ENCODE peak calls at places on chromosomes 13 and 19, in six cellular contexts. E is lung, R is gastrocnemius medialis, O is brain microvascular endothelial cell, J is neural progenitor cell, N is right lobe of liver. P is an unnamed sample.

GRCh38 chr19:843180-843835 is 2.5 kb downstream of the PRTN3 start:
- DNase-seq in O (no peak), R (no peak), J (peak; percentile 79), N (peak; percentile 58), E (no peak), P (peak; percentile 86)

GRCh38 chr13:19772306-19772705 is 10.4 kb downstream of the PSPC1 start:
- DNase-seq in R (no peak), E (no peak), N (no peak), O (no peak), J (no peak), P (no peak)

GRCh38 chr13:98440390-98441055 is 136.4 kb downstream of the STK24 start:
- DNase-seq in E (no peak), O (no peak), N (no peak), R (no peak), J (no peak), P (no peak)

GRCh38 chr19:32039446-32039845 is 306.0 kb upstream of the ZNF507 start:
- DNase-seq in O (no peak), N (no peak), E (no peak), R (no peak), J (no peak), P (no peak)

GRCh38 chr13:73194310-73194709 is 135.5 kb downstream of the KLF5 start:
- DNase-seq in R (no peak), J (no peak), N (no peak), O (no peak), E (no peak), P (no peak)

GRCh38 chr13:30971575-30971974 is 39.1 kb downstream of the TEX26 start:
- DNase-seq in O (no peak), J (no peak), N (no peak), R (no peak), E (no peak), P (no peak)

GRCh38 chr13:94121686-94122085 is 357.8 kb downstream of the DCT start:
- DNase-seq in N (no peak), E (no peak), J (no peak), R (no peak), O (peak; percentile 89), P (no peak)

GRCh38 chr19:42252365-42253244 is 2.3 kb downstream of the ERF start:
- DNase-seq in E (no peak), O (no peak), N (peak; percentile 30), J (no peak), R (peak; percentile 33), P (peak; percentile 81)

GRCh38 chr19:3968556-3969434 is 2.1 kb downstream of the DAPK3 start:
- DNase-seq in R (peak; percentile 93), N (peak; percentile 82), O (peak; percentile 99), J (peak; percentile 96), E (peak; percentile 87), P (no peak)

GRCh38 chr13:113970810-113971470 is 2.9 kb downstream of the C13orf46 start:
- DNase-seq in N (peak; percentile 85), O (no peak), E (peak; percentile 79), R (peak; percentile 69), J (no peak), P (peak; percentile 41)

GRCh38 chr13:112957295-112957677 is 11.7 kb upstream of the MCF2L start:
- DNase-seq in N (no peak), O (no peak), E (no peak), R (no peak), J (no peak), P (peak; percentile 31)

GRCh38 chr13:24148414-24149305 is 11.9 kb upstream of the SPATA13 start:
- DNase-seq in O (peak; percentile 94), R (no peak), N (no peak), E (peak; percentile 72), J (no peak), P (no peak)

GRCh38 chr19:19750842-19751790 is 18.2 kb upstream of the ZNF14 start:
- DNase-seq in O (no peak), E (no peak), N (no peak), J (no peak), R (no peak), P (no peak)

GRCh38 chr19:7540761-7541480 is 5.4 kb downstream of the PNPLA6 start:
- DNase-seq in J (peak; percentile 42), E (no peak), R (no peak), O (no peak), N (peak; percentile 46), P (no peak)

GRCh38 chr13:110433014-110433413 is 125.9 kb downstream of the COL4A2 start:
- DNase-seq in N (no peak), O (no peak), R (peak; percentile 52), J (no peak), E (no peak), P (no peak)

GRCh38 chr19:34577531-34578101 is 96.1 kb downstream of the WTIP start:
- DNase-seq in R (no peak), O (no peak), N (no peak), J (peak; percentile 64), E (peak; percentile 22), P (no peak)

GRCh38 chr19:1616396-1616795 is 11.1 kb upstream of the UQCR11 start:
- DNase-seq in R (no peak), O (no peak), E (no peak), N (no peak), J (no peak), P (no peak)

GRCh38 chr19:44905437-44906160 is at the start of gene APOE:
- DNase-seq in E (no peak), O (no peak), J (peak; percentile 67), N (peak; percentile 75), R (no peak), P (no peak)

GRCh38 chr19:41219924-41220567 is 1.0 kb downstream of the AXL start:
- DNase-seq in O (peak; percentile 41), E (no peak), N (no peak), J (peak; percentile 28), R (peak; percentile 46), P (no peak)

GRCh38 chr19:3606690-3607289 is at the start of gene TBXA2R:
- DNase-seq in O (peak; percentile 57), N (peak; percentile 78), J (peak; percentile 64), E (peak; percentile 55), R (peak; percentile 28), P (peak; percentile 91)

GRCh38 chr19:44609219-44609618 is 4.1 kb upstream of the IGSF23 start:
- DNase-seq in O (no peak), N (no peak), R (no peak), J (no peak), E (no peak), P (no peak)

GRCh38 chr13:49641810-49642291 is 13.5 kb downstream of the ARL11 start:
- DNase-seq in N (peak; percentile 39), O (peak; percentile 45), E (peak; percentile 77), R (peak; percentile 45), J (no peak), P (peak; percentile 84)

GRCh38 chr13:27172495-27172842 is 858 bp upstream of the USP12 start:
- DNase-seq in N (no peak), R (no peak), O (peak; percentile 58), E (no peak), J (no peak), P (no peak)

GRCh38 chr19:37872383-37872782 is 34.0 kb downstream of the WDR87 start:
- DNase-seq in N (no peak), R (no peak), J (no peak), E (no peak), O (no peak), P (no peak)

GRCh38 chr19:30719991-30720329 is 347.8 kb downstream of the ZNF536 start:
- DNase-seq in N (peak; percentile 49), R (no peak), O (no peak), E (no peak), J (no peak), P (no peak)

GRCh38 chr13:19864018-19864338 is 529 bp upstream of the ZMYM5 start:
- DNase-seq in R (peak; percentile 52), O (peak; percentile 56), E (peak; percentile 80), J (no peak), N (peak; percentile 73), P (no peak)

GRCh38 chr19:8386990-8387389 is 3.2 kb upstream of the RAB11B start:
- DNase-seq in J (no peak), E (no peak), R (no peak), N (no peak), O (no peak), P (no peak)

GRCh38 chr13:76455960-76456359 is 430.2 kb downstream of the KCTD12 start:
- DNase-seq in O (peak; percentile 14), N (no peak), J (no peak), R (no peak), E (no peak), P (no peak)

GRCh38 chr19:34075661-34076091 is 96.6 kb upstream of the LSM14A start:
- DNase-seq in O (peak; percentile 14), J (no peak), N (no peak), E (no peak), R (no peak), P (no peak)

GRCh38 chr13:111881700-111882099 is 185.2 kb upstream of the SOX1 start:
- DNase-seq in E (no peak), O (no peak), N (no peak), R (no peak), J (no peak), P (no peak)

GRCh38 chr19:10120538-10121198 is 969 bp upstream of the EIF3G start:
- DNase-seq in J (no peak), R (no peak), O (peak; percentile 74), E (no peak), N (no peak), P (no peak)

GRCh38 chr13:46211116-46211515 is 612 bp upstream of the LRRC63 start:
- DNase-seq in O (no peak), E (no peak), J (no peak), R (no peak), N (no peak), P (no peak)

GRCh38 chr19:56080669-56081401 is 40.3 kb downstream of the ZNF787 start:
- DNase-seq in J (peak; percentile 90), E (peak; percentile 82), O (peak; percentile 85), N (peak; percentile 79), R (peak; percentile 47), P (peak; percentile 92)

GRCh38 chr19:18283338-18283737 is 1.9 kb upstream of the JUND start:
- DNase-seq in J (no peak), O (no peak), E (no peak), R (no peak), N (no peak), P (no peak)
- H3K27ac ChIP-seq in J (no peak overlapping the region), O (no peak overlapping the region), E (no peak overlapping the region), R (peak overlapping the region; percentile 96), N (peak overlapping the region; percentile 99), P (peak overlapping the region; percentile 100)

DNA sequence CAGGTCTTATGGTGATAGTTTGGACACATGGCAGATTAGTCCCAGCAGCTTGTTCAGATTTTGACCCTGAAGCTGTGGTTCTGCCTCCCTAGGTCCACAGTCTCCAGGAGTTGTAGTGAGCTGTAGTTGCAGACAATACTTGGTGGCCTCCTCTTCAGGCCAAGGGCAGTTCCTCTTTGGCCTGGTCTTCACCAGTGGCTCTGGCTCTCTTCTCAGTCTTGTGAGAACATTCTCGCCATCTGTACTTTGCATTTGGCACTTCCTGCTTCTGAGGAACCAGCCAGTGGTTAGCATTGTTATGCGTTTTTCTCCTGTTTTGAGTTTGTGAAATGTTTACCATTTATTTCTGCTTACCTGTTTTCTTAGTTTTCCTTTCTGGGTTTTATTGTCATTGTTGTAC is 40.7 kb downstream of the PCCA start:
- DNase-seq in O (no peak), J (no peak), N (no peak), R (no peak), E (no peak), P (no peak)
- H3K27ac ChIP-seq in O (no peak overlapping the region), J (no peak overlapping the region), N (peak overlapping the region; percentile 67), R (no peak overlapping the region), E (no peak overlapping the region), P (no peak overlapping the region)

GRCh38 chr19:29671393-29672076 is 6.3 kb downstream of the PLEKHF1 start:
- DNase-seq in J (no peak), O (peak; percentile 24), N (no peak), R (peak; percentile 92), E (peak; percentile 54), P (peak; percentile 95)
- H3K27ac ChIP-seq in J (no peak overlapping the region), O (no peak overlapping the region), N (peak overlapping the region; percentile 60), R (peak overlapping the region; percentile 99), E (peak overlapping the region; percentile 80), P (peak overlapping the region; percentile 77)

GRCh38 chr19:13880059-13880672 is 3.2 kb downstream of the NANOS3 start:
- DNase-seq in N (peak; percentile 98), E (peak; percentile 97), J (peak; percentile 97), R (peak; percentile 98), O (peak; percentile 95), P (peak; percentile 100)
- H3K27ac ChIP-seq in N (peak overlapping the region; percentile 47), E (peak overlapping the region; percentile 26), J (no peak overlapping the region), R (peak overlapping the region; percentile 81), O (peak overlapping the region; percentile 29), P (peak overlapping the region; percentile 73)

P was measured in spleen.